ENCODE peak calls at places on chromosomes 11 and 22, in four cellular contexts. H is MG63; M is GM23248; B is CD4-positive, CD25-positive, alpha-beta regulatory T cell. U is an unnamed sample.

GRCh38 chr11:122781378-122782040 is 56.8 kb upstream of the CRTAM start:
- DNase-seq in H (peak), M (peak), B (peak), U (peak)

GRCh38 chr11:119684361-119685072 is 44.5 kb downstream of the NECTIN1 start:
- DNase-seq in H (peak), M (peak), B (no peak), U (no peak)

GRCh38 chr22:50313600-50313999 is 6.2 kb upstream of the PLXNB2 start:
- DNase-seq in H (no peak), M (no peak), B (no peak), U (no peak)

GRCh38 chr11:2940166-2940929 is 11.1 kb upstream of the PHLDA2 start:
- DNase-seq in H (peak), M (peak), B (no peak), U (peak)

GRCh38 chr22:30733081-30733680 is 38.5 kb downstream of the OSBP2 start:
- DNase-seq in H (peak), M (peak), B (no peak), U (no peak)

GRCh38 chr11:128563942-128564641 is 23.3 kb downstream of the ETS1 start:
- DNase-seq in H (no peak), M (no peak), B (no peak), U (no peak)

GRCh38 chr22:32106930-32107329 is 52.2 kb downstream of the C22orf42 start:
- DNase-seq in H (no peak), M (peak), B (no peak), U (no peak)

GRCh38 chr11:66683877-66684276 is 6.2 kb upstream of the RBM4B start:
- DNase-seq in H (no peak), M (no peak), B (no peak), U (no peak)

GRCh38 chr11:65471410-65471762 is 27.5 kb upstream of the MALAT1 start:
- DNase-seq in H (peak), M (peak), B (no peak), U (no peak)

GRCh38 chr22:50086526-50086925 is 1.3 kb upstream of the MLC1 start:
- DNase-seq in H (no peak), M (peak), B (no peak), U (no peak)

GRCh38 chr22:37601540-37602442 is 6.8 kb upstream of the GGA1 start:
- DNase-seq in H (peak), M (peak), B (no peak), U (no peak)

U was measured in stimulated activated naive CD4-positive, alpha-beta T cell treated with Interleukin-2 at 50 U/mL for 16 hours.